ENCODE peak calls at places on chromosomes 16 and 17, in six cellular contexts. A, P, R, Z, C and S are unnamed samples.

GRCh38 chr17:29936724-29937123 is 4.7 kb upstream of the EFCAB5 start:
- DNase-seq in A (no peak), P (no peak), R (no peak), Z (no peak), C (no peak), S (no peak)

GRCh38 chr16:4766875-4767628 is at the start of gene ZNF500:
- DNase-seq in A (peak; percentile 96), P (peak; percentile 52), R (peak; percentile 91), Z (peak; percentile 98), C (peak; percentile 94), S (peak; percentile 88)

GRCh38 chr16:47732806-47733150 is 271.6 kb downstream of the PHKB start:
- DNase-seq in A (no peak), P (no peak), R (no peak), Z (no peak), C (no peak), S (peak; percentile 67)

GRCh38 chr17:74773871-74774286 is 2.3 kb downstream of the NAT9 start:
- DNase-seq in A (no peak), P (no peak), R (no peak), Z (no peak), C (no peak), S (no peak)

GRCh38 chr17:17609121-17609520 is 17.6 kb upstream of the PEMT start:
- DNase-seq in A (no peak), P (no peak), R (no peak), Z (no peak), C (no peak), S (no peak)

GRCh38 chr16:8946544-8946943 is 17.2 kb downstream of the USP7 start:
- DNase-seq in A (no peak), P (no peak), R (no peak), Z (no peak), C (no peak), S (no peak)

GRCh38 chr17:48729335-48730239 is 1.0 kb upstream of the HOXB13 start:
- DNase-seq in A (no peak), P (no peak), R (no peak), Z (no peak), C (no peak), S (no peak)

GRCh38 chr17:836154-836553 is 54.0 kb downstream of the MRM3 start:
- DNase-seq in A (no peak), P (no peak), R (no peak), Z (no peak), C (no peak), S (no peak)

GRCh38 chr16:68458551-68458950 is 10.2 kb upstream of the SMPD3 start:
- DNase-seq in A (no peak), P (no peak), R (no peak), Z (no peak), C (no peak), S (no peak)

GRCh38 chr16:87043273-87044030 is 273.7 kb downstream of the C16orf95 start:
- DNase-seq in A (peak; percentile 19), P (no peak), R (no peak), Z (no peak), C (no peak), S (no peak)

GRCh38 chr17:60391419-60392041 is 403 bp downstream of the USP32 start:
- DNase-seq in A (no peak), P (no peak), R (peak; percentile 17), Z (no peak), C (no peak), S (peak; percentile 36)

GRCh38 chr17:58189436-58190146 is 2.9 kb upstream of the EPX start:
- DNase-seq in A (no peak), P (no peak), R (no peak), Z (peak; percentile 85), C (no peak), S (no peak)

GRCh38 chr16:56048425-56049100 is 142.7 kb upstream of the GNAO1 start:
- DNase-seq in A (no peak), P (no peak), R (no peak), Z (no peak), C (peak; percentile 11), S (no peak)

GRCh38 chr16:27320261-27321012 is 6.7 kb downstream of the IL4R start:
- DNase-seq in A (no peak), P (no peak), R (no peak), Z (no peak), C (no peak), S (no peak)

GRCh38 chr17:38719943-38720641 is 10.0 kb upstream of the CISD3 start:
- DNase-seq in A (no peak), P (no peak), R (peak; percentile 50), Z (no peak), C (no peak), S (no peak)

GRCh38 chr17:72677108-72677507 is 415.4 kb downstream of the SLC39A11 start:
- DNase-seq in A (no peak), P (no peak), R (no peak), Z (no peak), C (no peak), S (no peak)

GRCh38 chr16:50467943-50468748 is 80.0 kb upstream of the NKD1 start:
- DNase-seq in A (no peak), P (no peak), R (no peak), Z (no peak), C (no peak), S (no peak)

GRCh38 chr17:21455761-21456160 is 79.6 kb downstream of the KCNJ12 start:
- DNase-seq in A (no peak), P (no peak), R (no peak), Z (no peak), C (no peak), S (no peak)

GRCh38 chr17:8079291-8080207 is 8.0 kb downstream of the ALOX12B start:
- DNase-seq in A (peak; percentile 46), P (no peak), R (peak; percentile 74), Z (peak; percentile 68), C (peak; percentile 65), S (no peak)

GRCh38 chr17:1486802-1487695 is 5.4 kb downstream of the MYO1C start:
- DNase-seq in A (no peak), P (no peak), R (no peak), Z (peak; percentile 84), C (no peak), S (peak; percentile 38)

GRCh38 chr17:3732171-3732570 is 8.5 kb downstream of the HASPIN start:
- DNase-seq in A (no peak), P (no peak), R (no peak), Z (no peak), C (no peak), S (no peak)